ENCODE peak calls at places on chromosomes 11 and 22, in nine cellular contexts. One of them, this sample, is unnamed.
A peak's percentile ranks its signal among the peaks of the same experiment; 100 is the strongest.

GRCh38 chr11:10352911-10353550 is 48.2 kb downstream of the ADM start:
- DNase-seq in brain microvascular endothelial cell: no peak
- DNase-seq in stimulated activated CD8-positive, alpha-beta memory T cell treated with anti-CD3 and anti-CD28 coated beads, Interleukin-4, amount 100 ng/mL, for 4 hours: no peak
- DNase-seq in hippocampal formation: no peak
- DNase-seq in activated naive CD8-positive, alpha-beta T cell treated with anti-CD3 and anti-CD28 coated beads, Interleukin-2, amount 10 ng/mL, durations not matched to agents 7 days and 5 days: no peak
- DNase-seq in stimulated activated naive CD8-positive, alpha-beta T cell treated with anti-CD3 and anti-CD28 coated beads, Interleukin-15, amount 100 ng/mL, for 72 hours: no peak
- DNase-seq in NCI-H510A: no peak
- DNase-seq in adipocyte: no peak
- DNase-seq in NCI-H2029 treated with DMSO at 0.1 percent for 48 hours: no peak
- DNase-seq in this sample: no peak

GRCh38 chr11:121595717-121596156 is 143.0 kb upstream of the SORL1-AS1 start:
- DNase-seq in brain microvascular endothelial cell: peak; percentile 96
- DNase-seq in stimulated activated CD8-positive, alpha-beta memory T cell treated with anti-CD3 and anti-CD28 coated beads, Interleukin-4, amount 100 ng/mL, for 4 hours: no peak
- DNase-seq in hippocampal formation: no peak
- DNase-seq in activated naive CD8-positive, alpha-beta T cell treated with anti-CD3 and anti-CD28 coated beads, Interleukin-2, amount 10 ng/mL, durations not matched to agents 7 days and 5 days: no peak
- DNase-seq in stimulated activated naive CD8-positive, alpha-beta T cell treated with anti-CD3 and anti-CD28 coated beads, Interleukin-15, amount 100 ng/mL, for 72 hours: no peak
- DNase-seq in NCI-H510A: no peak
- DNase-seq in adipocyte: peak; percentile 98
- DNase-seq in NCI-H2029 treated with DMSO at 0.1 percent for 48 hours: no peak
- DNase-seq in this sample: no peak

GRCh38 chr11:134939046-134939445 is 527.0 kb upstream of the B3GAT1 start:
- DNase-seq in brain microvascular endothelial cell: no peak
- DNase-seq in stimulated activated CD8-positive, alpha-beta memory T cell treated with anti-CD3 and anti-CD28 coated beads, Interleukin-4, amount 100 ng/mL, for 4 hours: no peak
- DNase-seq in hippocampal formation: no peak
- DNase-seq in activated naive CD8-positive, alpha-beta T cell treated with anti-CD3 and anti-CD28 coated beads, Interleukin-2, amount 10 ng/mL, durations not matched to agents 7 days and 5 days: no peak
- DNase-seq in stimulated activated naive CD8-positive, alpha-beta T cell treated with anti-CD3 and anti-CD28 coated beads, Interleukin-15, amount 100 ng/mL, for 72 hours: no peak
- DNase-seq in NCI-H510A: no peak
- DNase-seq in adipocyte: no peak
- DNase-seq in NCI-H2029 treated with DMSO at 0.1 percent for 48 hours: no peak
- DNase-seq in this sample: no peak

GRCh38 chr11:120710354-120711187 is 199.0 kb downstream of the GRIK4 start:
- DNase-seq in brain microvascular endothelial cell: peak; percentile 83
- DNase-seq in stimulated activated CD8-positive, alpha-beta memory T cell treated with anti-CD3 and anti-CD28 coated beads, Interleukin-4, amount 100 ng/mL, for 4 hours: no peak
- DNase-seq in hippocampal formation: peak; percentile 17
- DNase-seq in activated naive CD8-positive, alpha-beta T cell treated with anti-CD3 and anti-CD28 coated beads, Interleukin-2, amount 10 ng/mL, durations not matched to agents 7 days and 5 days: no peak
- DNase-seq in stimulated activated naive CD8-positive, alpha-beta T cell treated with anti-CD3 and anti-CD28 coated beads, Interleukin-15, amount 100 ng/mL, for 72 hours: no peak
- DNase-seq in NCI-H510A: no peak
- DNase-seq in adipocyte: peak; percentile 95
- DNase-seq in NCI-H2029 treated with DMSO at 0.1 percent for 48 hours: no peak
- DNase-seq in this sample: no peak

GRCh38 chr22:50713571-50714056 is 24.4 kb upstream of the ACR start:
- DNase-seq in brain microvascular endothelial cell: no peak
- DNase-seq in stimulated activated CD8-positive, alpha-beta memory T cell treated with anti-CD3 and anti-CD28 coated beads, Interleukin-4, amount 100 ng/mL, for 4 hours: no peak
- DNase-seq in hippocampal formation: peak; percentile 94
- DNase-seq in activated naive CD8-positive, alpha-beta T cell treated with anti-CD3 and anti-CD28 coated beads, Interleukin-2, amount 10 ng/mL, durations not matched to agents 7 days and 5 days: no peak
- DNase-seq in stimulated activated naive CD8-positive, alpha-beta T cell treated with anti-CD3 and anti-CD28 coated beads, Interleukin-15, amount 100 ng/mL, for 72 hours: no peak
- DNase-seq in NCI-H510A: no peak
- DNase-seq in adipocyte: no peak
- DNase-seq in NCI-H2029 treated with DMSO at 0.1 percent for 48 hours: no peak
- DNase-seq in this sample: no peak

GRCh38 chr22:31106651-31107205 is 640 bp downstream of the SELENOM start:
- DNase-seq in brain microvascular endothelial cell: peak; percentile 19
- DNase-seq in stimulated activated CD8-positive, alpha-beta memory T cell treated with anti-CD3 and anti-CD28 coated beads, Interleukin-4, amount 100 ng/mL, for 4 hours: no peak
- DNase-seq in hippocampal formation: no peak
- DNase-seq in activated naive CD8-positive, alpha-beta T cell treated with anti-CD3 and anti-CD28 coated beads, Interleukin-2, amount 10 ng/mL, durations not matched to agents 7 days and 5 days: no peak
- DNase-seq in stimulated activated naive CD8-positive, alpha-beta T cell treated with anti-CD3 and anti-CD28 coated beads, Interleukin-15, amount 100 ng/mL, for 72 hours: no peak
- DNase-seq in NCI-H510A: no peak
- DNase-seq in adipocyte: peak; percentile 65
- DNase-seq in NCI-H2029 treated with DMSO at 0.1 percent for 48 hours: no peak
- DNase-seq in this sample: no peak

GRCh38 chr22:19635644-19636043 is 78.7 kb upstream of the SEPTIN5 start:
- DNase-seq in brain microvascular endothelial cell: no peak
- DNase-seq in stimulated activated CD8-positive, alpha-beta memory T cell treated with anti-CD3 and anti-CD28 coated beads, Interleukin-4, amount 100 ng/mL, for 4 hours: no peak
- DNase-seq in hippocampal formation: no peak
- DNase-seq in activated naive CD8-positive, alpha-beta T cell treated with anti-CD3 and anti-CD28 coated beads, Interleukin-2, amount 10 ng/mL, durations not matched to agents 7 days and 5 days: no peak
- DNase-seq in stimulated activated naive CD8-positive, alpha-beta T cell treated with anti-CD3 and anti-CD28 coated beads, Interleukin-15, amount 100 ng/mL, for 72 hours: no peak
- DNase-seq in NCI-H510A: no peak
- DNase-seq in adipocyte: no peak
- DNase-seq in NCI-H2029 treated with DMSO at 0.1 percent for 48 hours: no peak
- DNase-seq in this sample: no peak

GRCh38 chr22:45208993-45209838 is 31.5 kb downstream of the KIAA0930 start:
- DNase-seq in brain microvascular endothelial cell: peak; percentile 90
- DNase-seq in stimulated activated CD8-positive, alpha-beta memory T cell treated with anti-CD3 and anti-CD28 coated beads, Interleukin-4, amount 100 ng/mL, for 4 hours: no peak
- DNase-seq in hippocampal formation: peak; percentile 74
- DNase-seq in activated naive CD8-positive, alpha-beta T cell treated with anti-CD3 and anti-CD28 coated beads, Interleukin-2, amount 10 ng/mL, durations not matched to agents 7 days and 5 days: peak; percentile 59
- DNase-seq in stimulated activated naive CD8-positive, alpha-beta T cell treated with anti-CD3 and anti-CD28 coated beads, Interleukin-15, amount 100 ng/mL, for 72 hours: peak; percentile 16
- DNase-seq in NCI-H510A: no peak
- DNase-seq in adipocyte: peak; percentile 64
- DNase-seq in NCI-H2029 treated with DMSO at 0.1 percent for 48 hours: no peak
- DNase-seq in this sample: peak; percentile 16

GRCh38 chr11:16603245-16603644 is 135.2 kb upstream of the C11orf58 start:
- DNase-seq in brain microvascular endothelial cell: no peak
- DNase-seq in stimulated activated CD8-positive, alpha-beta memory T cell treated with anti-CD3 and anti-CD28 coated beads, Interleukin-4, amount 100 ng/mL, for 4 hours: no peak
- DNase-seq in hippocampal formation: no peak
- DNase-seq in activated naive CD8-positive, alpha-beta T cell treated with anti-CD3 and anti-CD28 coated beads, Interleukin-2, amount 10 ng/mL, durations not matched to agents 7 days and 5 days: no peak
- DNase-seq in stimulated activated naive CD8-positive, alpha-beta T cell treated with anti-CD3 and anti-CD28 coated beads, Interleukin-15, amount 100 ng/mL, for 72 hours: no peak
- DNase-seq in NCI-H510A: no peak
- DNase-seq in adipocyte: no peak
- DNase-seq in NCI-H2029 treated with DMSO at 0.1 percent for 48 hours: no peak
- DNase-seq in this sample: no peak

GRCh38 chr11:72308226-72309073 is 64.5 kb upstream of the PHOX2A start:
- DNase-seq in brain microvascular endothelial cell: peak; percentile 95
- DNase-seq in stimulated activated CD8-positive, alpha-beta memory T cell treated with anti-CD3 and anti-CD28 coated beads, Interleukin-4, amount 100 ng/mL, for 4 hours: no peak
- DNase-seq in hippocampal formation: peak; percentile 9
- DNase-seq in activated naive CD8-positive, alpha-beta T cell treated with anti-CD3 and anti-CD28 coated beads, Interleukin-2, amount 10 ng/mL, durations not matched to agents 7 days and 5 days: no peak
- DNase-seq in stimulated activated naive CD8-positive, alpha-beta T cell treated with anti-CD3 and anti-CD28 coated beads, Interleukin-15, amount 100 ng/mL, for 72 hours: no peak
- DNase-seq in NCI-H510A: peak; percentile 74
- DNase-seq in adipocyte: peak; percentile 84
- DNase-seq in NCI-H2029 treated with DMSO at 0.1 percent for 48 hours: no peak
- DNase-seq in this sample: no peak

GRCh38 chr11:10599388-10600175 is 31.1 kb upstream of the LYVE1 start:
- DNase-seq in brain microvascular endothelial cell: no peak
- DNase-seq in stimulated activated CD8-positive, alpha-beta memory T cell treated with anti-CD3 and anti-CD28 coated beads, Interleukin-4, amount 100 ng/mL, for 4 hours: no peak
- DNase-seq in hippocampal formation: no peak
- DNase-seq in activated naive CD8-positive, alpha-beta T cell treated with anti-CD3 and anti-CD28 coated beads, Interleukin-2, amount 10 ng/mL, durations not matched to agents 7 days and 5 days: no peak
- DNase-seq in stimulated activated naive CD8-positive, alpha-beta T cell treated with anti-CD3 and anti-CD28 coated beads, Interleukin-15, amount 100 ng/mL, for 72 hours: no peak
- DNase-seq in NCI-H510A: no peak
- DNase-seq in adipocyte: peak; percentile 49
- DNase-seq in NCI-H2029 treated with DMSO at 0.1 percent for 48 hours: no peak
- DNase-seq in this sample: no peak

GRCh38 chr11:125245299-125245698 is 80.7 kb downstream of the PKNOX2 start:
- DNase-seq in brain microvascular endothelial cell: no peak
- DNase-seq in stimulated activated CD8-positive, alpha-beta memory T cell treated with anti-CD3 and anti-CD28 coated beads, Interleukin-4, amount 100 ng/mL, for 4 hours: no peak
- DNase-seq in hippocampal formation: no peak
- DNase-seq in activated naive CD8-positive, alpha-beta T cell treated with anti-CD3 and anti-CD28 coated beads, Interleukin-2, amount 10 ng/mL, durations not matched to agents 7 days and 5 days: no peak
- DNase-seq in stimulated activated naive CD8-positive, alpha-beta T cell treated with anti-CD3 and anti-CD28 coated beads, Interleukin-15, amount 100 ng/mL, for 72 hours: no peak
- DNase-seq in NCI-H510A: no peak
- DNase-seq in adipocyte: no peak
- DNase-seq in NCI-H2029 treated with DMSO at 0.1 percent for 48 hours: no peak
- DNase-seq in this sample: no peak

GRCh38 chr11:1485504-1485885 is 1.1 kb downstream of the MOB2 start:
- DNase-seq in brain microvascular endothelial cell: no peak
- DNase-seq in stimulated activated CD8-positive, alpha-beta memory T cell treated with anti-CD3 and anti-CD28 coated beads, Interleukin-4, amount 100 ng/mL, for 4 hours: no peak
- DNase-seq in hippocampal formation: no peak
- DNase-seq in activated naive CD8-positive, alpha-beta T cell treated with anti-CD3 and anti-CD28 coated beads, Interleukin-2, amount 10 ng/mL, durations not matched to agents 7 days and 5 days: no peak
- DNase-seq in stimulated activated naive CD8-positive, alpha-beta T cell treated with anti-CD3 and anti-CD28 coated beads, Interleukin-15, amount 100 ng/mL, for 72 hours: no peak
- DNase-seq in NCI-H510A: no peak
- DNase-seq in adipocyte: no peak
- DNase-seq in NCI-H2029 treated with DMSO at 0.1 percent for 48 hours: no peak
- DNase-seq in this sample: no peak

GRCh38 chr11:61679893-61680621 is at the start of gene DAGLA:
- DNase-seq in brain microvascular endothelial cell: no peak
- DNase-seq in stimulated activated CD8-positive, alpha-beta memory T cell treated with anti-CD3 and anti-CD28 coated beads, Interleukin-4, amount 100 ng/mL, for 4 hours: peak; percentile 61
- DNase-seq in hippocampal formation: peak; percentile 62
- DNase-seq in activated naive CD8-positive, alpha-beta T cell treated with anti-CD3 and anti-CD28 coated beads, Interleukin-2, amount 10 ng/mL, durations not matched to agents 7 days and 5 days: peak; percentile 91
- DNase-seq in stimulated activated naive CD8-positive, alpha-beta T cell treated with anti-CD3 and anti-CD28 coated beads, Interleukin-15, amount 100 ng/mL, for 72 hours: peak; percentile 85
- DNase-seq in NCI-H510A: peak; percentile 59
- DNase-seq in adipocyte: peak; percentile 81
- DNase-seq in NCI-H2029 treated with DMSO at 0.1 percent for 48 hours: no peak
- DNase-seq in this sample: peak; percentile 75

This sample was measured in T-helper 17 cell.